ENCODE peak calls at places on chromosomes 11 and 22, in five cellular contexts. U is thoracic aorta, J is stomach, B is body of pancreas, R is neural progenitor cell. W is an unnamed sample. For H3K4me1, the result is how much of the 10 kb centered on the place peaks cover.

GRCh38 chr22:27911329-27911728 is 7.7 kb downstream of the PITPNB start:
- DNase-seq in J (no peak), U (no peak), B (no peak), R (no peak), W (no peak)

GRCh38 chr11:76803811-76804600 is 20.9 kb downstream of the TSKU start:
- DNase-seq in B (peak), R (no peak), J (no peak), U (no peak), W (no peak)

GRCh38 chr11:67389477-67389876 is 2.3 kb upstream of the RAD9A start:
- DNase-seq in B (peak), R (peak), U (no peak), J (peak), W (no peak)

GRCh38 chr11:77410076-77410827 is 63.6 kb downstream of the PAK1 start:
- DNase-seq in R (no peak), U (no peak), B (no peak), J (no peak), W (no peak)

GRCh38 chr11:2998073-2998850 is 6.1 kb upstream of the NAP1L4 start:
- DNase-seq in R (no peak), B (peak), U (no peak), J (peak), W (no peak)

GRCh38 chr11:119478711-119479285 is 55.8 kb upstream of the THY1 start:
- DNase-seq in R (no peak), U (no peak), B (no peak), J (peak), W (no peak)

GRCh38 chr11:2899080-2899783 is 13.7 kb upstream of the CDKN1C start:
- DNase-seq in B (no peak), J (no peak), R (no peak), U (no peak), W (no peak)

GRCh38 chr22:41532908-41533825 is 11.1 kb downstream of the POLR3H start:
- DNase-seq in U (no peak), B (peak), J (peak), R (peak), W (peak)

GRCh38 chr11:32497951-32498350 is 62.6 kb upstream of the WT1 start:
- DNase-seq in J (peak), U (no peak), B (no peak), R (no peak), W (no peak)

GRCh38 chr11:1549355-1550330 is 22.4 kb downstream of the DUSP8 start:
- DNase-seq in J (no peak), B (no peak), U (no peak), R (no peak), W (no peak)

GRCh38 chr11:472816-473215 is 22.7 kb downstream of the PTDSS2 start:
- DNase-seq in B (no peak), U (no peak), R (no peak), J (no peak), W (no peak)

GRCh38 chr22:33112606-33113005 is 54.4 kb upstream of the SYN3 start:
- DNase-seq in U (no peak), J (no peak), R (no peak), B (no peak), W (no peak)

GRCh38 chr11:68741536-68741935 is 9.8 kb downstream of the TESMIN start:
- DNase-seq in J (no peak), B (no peak), U (no peak), R (no peak), W (no peak)

GRCh38 chr11:108019870-108020540 is 11.3 kb downstream of the CUL5 start:
- DNase-seq in J (no peak), U (no peak), B (no peak), R (no peak), W (no peak)

GRCh38 chr11:110434952-110435779 is 5.4 kb downstream of the FDX1 start:
- DNase-seq in U (no peak), J (peak), B (peak), R (no peak), W (no peak)

GRCh38 chr11:67113231-67113721 is 5.8 kb upstream of the KDM2A start:
- DNase-seq in B (no peak), R (no peak), J (no peak), U (no peak), W (no peak)

GRCh38 chr11:69268911-69269310 is 25.0 kb upstream of the MYEOV start:
- DNase-seq in U (no peak), J (no peak), R (no peak), B (no peak), W (no peak)

GRCh38 chr22:19763141-19764049 is 2.8 kb downstream of the TBX1 start:
- DNase-seq in B (no peak), J (no peak), R (no peak), U (no peak), W (no peak)

GRCh38 chr22:29867260-29867659 is 15.7 kb upstream of the MTMR3 start:
- DNase-seq in U (no peak), J (no peak), B (no peak), R (no peak), W (no peak)

GRCh38 chr11:3834349-3835099 is 6.2 kb downstream of the RHOG start:
- DNase-seq in U (no peak), B (no peak), J (peak), R (no peak), W (peak)

GRCh38 chr11:75786101-75786736 is 17.6 kb downstream of the DGAT2 start:
- DNase-seq in B (peak), R (no peak), U (no peak), J (peak), W (no peak)

DNA sequence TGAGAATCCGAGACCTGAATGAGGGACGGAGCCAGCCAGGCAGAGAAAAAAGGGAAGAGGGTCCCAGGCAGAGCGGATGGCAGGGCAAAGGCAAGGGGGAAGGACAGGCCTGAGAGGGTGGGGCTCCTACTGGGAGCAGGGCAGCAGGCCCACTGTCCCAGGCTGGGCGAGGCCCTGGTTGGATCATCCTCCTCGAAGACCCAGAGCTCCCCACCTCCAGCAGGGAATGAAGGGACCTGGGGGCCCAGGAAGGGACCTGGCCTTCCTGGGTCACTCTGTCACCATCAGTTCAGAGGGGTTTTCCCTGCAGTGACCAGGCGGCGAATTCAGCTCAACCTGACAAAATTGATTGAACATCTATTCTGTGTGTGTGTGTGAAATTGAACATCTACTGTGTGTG is 4.0 kb downstream of the CD5 start:
- DNase-seq in R (no peak), U (no peak), J (no peak), B (no peak), W (no peak)
- H3K4me1 ChIP-seq in R (under half), U (under half), J (under half), B (under half), W (under half)

DNA sequence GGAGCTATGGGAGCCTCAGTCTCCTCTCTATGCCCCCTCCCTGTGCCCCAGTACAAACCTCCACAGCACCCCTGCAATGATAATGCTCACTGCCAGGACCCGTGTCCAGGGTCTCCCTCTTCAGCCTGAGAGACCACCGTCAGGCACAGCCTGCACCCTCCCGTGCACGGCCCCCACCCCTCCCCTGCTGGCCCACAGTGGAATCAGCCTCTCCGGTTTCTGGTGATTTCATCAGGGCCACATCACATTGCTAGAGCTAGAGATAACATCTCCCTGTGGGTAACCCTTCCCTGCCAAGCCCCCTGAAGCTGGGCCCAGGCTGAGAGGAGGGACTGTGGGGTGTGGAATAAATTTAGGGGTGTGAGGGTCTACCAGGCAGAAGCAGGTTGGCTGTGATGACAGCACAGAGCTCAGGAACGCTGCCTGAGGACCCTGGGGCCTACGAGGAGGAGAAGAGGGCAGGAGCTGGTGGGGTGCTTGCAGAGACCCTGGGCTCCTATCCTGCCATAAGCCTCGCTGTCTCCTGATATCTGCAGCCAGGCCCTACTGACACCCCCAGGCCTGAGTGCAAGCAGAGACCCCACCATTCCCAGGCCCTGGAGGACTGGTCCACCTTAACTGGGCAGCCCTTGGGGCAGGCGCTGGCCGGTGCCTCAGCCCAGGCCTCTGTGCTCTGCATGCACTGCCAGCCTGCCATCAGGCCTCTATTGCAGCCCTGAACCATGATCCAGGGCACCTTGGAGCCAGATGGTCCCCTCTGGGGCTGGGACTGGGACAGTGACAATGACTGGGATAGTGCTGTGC is at the start of gene KLHDC7B:
- DNase-seq in R (no peak), U (no peak), B (no peak), J (no peak), W (no peak)
- H3K27ac ChIP-seq in R (no peak), U (no peak), B (no peak), J (peak), W (no peak)

DNA sequence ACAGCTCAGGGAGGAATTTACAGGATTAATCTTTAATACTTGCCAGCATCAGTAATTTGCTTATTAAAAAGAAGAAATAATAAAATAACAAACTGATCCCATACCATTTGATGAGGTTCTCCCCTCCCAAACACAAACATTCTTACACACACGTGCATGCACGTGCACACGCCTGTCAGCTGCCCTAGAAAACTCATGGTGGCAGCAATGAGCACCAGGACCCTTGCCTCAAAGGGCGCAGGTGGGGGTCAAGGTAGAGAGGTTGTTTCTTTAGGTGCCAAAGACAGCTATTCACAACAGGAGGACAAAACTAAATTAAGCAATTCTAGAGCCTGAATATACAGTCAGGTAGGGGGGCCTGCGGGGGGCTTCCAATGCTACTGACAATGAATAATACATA is 219.3 kb downstream of the BUD13 start:
- DNase-seq in U (no peak), B (no peak), R (peak), J (no peak), W (no peak)
- TF ChIP-seq CTCF in U (no peak), B (no peak), R (peak), J (no peak), W (no peak)

DNA sequence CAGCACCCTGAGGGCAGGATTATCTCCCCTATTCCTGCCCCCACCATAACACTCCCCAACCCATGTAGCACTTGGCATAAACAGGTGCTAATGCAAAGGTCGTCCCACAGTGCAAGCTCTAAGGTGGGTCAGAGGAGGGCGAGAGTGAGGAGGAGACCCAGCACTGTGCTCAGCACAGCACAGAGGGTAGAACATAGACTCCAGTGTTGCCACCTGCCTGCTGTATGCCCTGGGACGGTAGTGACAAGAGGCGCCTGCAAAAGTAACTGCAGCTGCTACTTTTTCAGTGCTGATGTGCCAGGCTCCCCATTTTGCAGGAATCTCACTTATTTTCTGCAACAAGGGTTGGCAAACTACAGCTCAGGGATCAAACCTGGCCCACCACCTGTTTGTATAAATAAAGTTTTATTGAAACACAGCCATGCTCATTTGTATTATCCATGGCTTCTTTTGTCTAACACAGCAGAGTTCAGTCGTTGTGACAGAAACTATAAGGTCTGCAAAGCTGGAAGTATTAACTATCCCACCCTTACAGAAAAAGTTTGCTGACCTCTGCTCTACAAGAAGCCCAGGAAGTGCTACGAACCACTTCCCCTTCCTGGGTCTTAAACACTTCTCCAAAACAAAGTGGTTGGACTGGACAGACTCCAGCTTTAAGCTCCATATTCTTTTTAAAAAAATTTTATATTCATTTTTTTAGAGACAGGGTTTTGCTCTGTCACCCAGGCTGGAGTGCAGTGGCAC is 16.9 kb upstream of the CDC42BPG start:
- DNase-seq in B (no peak), J (no peak), R (no peak), U (no peak), W (no peak)
- H3K4me1 ChIP-seq in B (under half), J (half or more), R (under half), U (half or more), W (under half)

GRCh38 chr22:38565441-38565840 is 4.5 kb downstream of the DMC1 start:
- DNase-seq in U (no peak), B (no peak), J (no peak), R (no peak), W (no peak)
- H3K27ac ChIP-seq in U (no peak), B (no peak), J (no peak), R (no peak), W (no peak)

GRCh38 chr11:65771589-65772112 is 9.1 kb downstream of the AP5B1 start:
- DNase-seq in R (no peak), J (no peak), U (no peak), B (no peak), W (no peak)

GRCh38 chr11:65776196-65776595 is 4.6 kb downstream of the AP5B1 start:
- DNase-seq in R (no peak), J (peak), B (no peak), U (no peak), W (no peak)

GRCh38 chr11:65776710-65777141 is 4.0 kb downstream of the AP5B1 start:
- DNase-seq in B (peak), J (peak), R (no peak), U (no peak), W (no peak)

GRCh38 chr11:65774525-65775306 is 6.1 kb downstream of the AP5B1 start:
- DNase-seq in R (no peak), B (no peak), U (no peak), J (peak), W (no peak)

DNA sequence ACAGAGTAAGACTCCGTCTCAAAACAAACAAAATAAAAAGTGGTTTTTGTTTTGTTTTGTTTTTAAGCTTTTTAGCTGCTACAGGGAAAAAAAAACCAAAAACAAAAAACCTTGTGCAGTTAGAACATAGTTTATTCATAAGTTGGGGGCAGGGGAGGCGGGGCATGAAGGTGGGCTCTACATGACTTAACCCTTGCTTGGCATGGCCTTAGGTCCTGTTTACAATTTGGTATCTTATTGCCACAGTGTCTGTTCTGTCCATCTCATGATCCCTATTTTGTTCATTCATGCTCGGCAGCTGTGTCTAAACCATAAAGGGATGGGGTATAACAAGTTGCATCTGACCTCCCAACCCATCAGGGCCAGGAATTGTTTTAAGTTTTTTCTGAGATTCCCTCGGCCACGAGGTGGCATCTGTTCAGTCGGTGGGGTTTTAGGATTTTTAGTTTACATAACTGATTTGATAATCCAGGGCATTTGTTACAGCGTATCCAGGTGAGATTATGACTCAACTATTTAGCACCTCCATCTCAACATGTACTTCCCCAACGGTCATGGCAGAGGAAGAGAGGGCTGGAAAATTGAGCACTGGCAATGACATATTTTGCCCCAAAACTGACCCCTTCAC is 6.9 kb downstream of the AP5B1 start:
- DNase-seq in B (no peak), J (peak), R (no peak), U (no peak), W (no peak)
- TF ChIP-seq CTCF in B (peak), J (no peak), R (no peak), U (no peak), W (no peak)

GRCh38 chr22:46062971-46063631 is 86.1 kb upstream of the WNT7B start:
- DNase-seq in B (peak), J (peak), R (no peak), U (no peak), W (peak)

GRCh38 chr22:46063861-46064235 is 86.5 kb upstream of the PPARA start:
- DNase-seq in R (no peak), J (peak), U (no peak), B (peak), W (peak)

GRCh38 chr22:46064966-46065666 is 85.2 kb upstream of the PPARA start:
- DNase-seq in R (no peak), J (peak), B (peak), U (no peak), W (peak)

GRCh38 chr22:46065733-46066454 is 84.4 kb upstream of the PPARA start:
- DNase-seq in J (no peak), R (no peak), U (no peak), B (no peak), W (no peak)

GRCh38 chr22:46064236-46064965 is 85.9 kb upstream of the PPARA start:
- DNase-seq in J (peak), B (peak), R (no peak), U (no peak), W (peak)
- H3K4me1 ChIP-seq in J (half or more), B (half or more), R (under half), U (half or more), W (under half)